ENCODE peak calls at places on chromosomes 11 and 22, in six cellular contexts. One of them, this sample, is unnamed.

GRCh38 chr22:36362077-36362476 is 25.7 kb downstream of the MYH9 start:
- DNase-seq in brain microvascular endothelial cell: no peak
- DNase-seq in prostate gland: no peak
- DNase-seq in sigmoid colon: no peak
- DNase-seq in CD4-positive, alpha-beta memory T cell: no peak
- DNase-seq in pancreas: no peak
- DNase-seq in this sample: no peak

GRCh38 chr22:48141301-48141700 is 1378.9 kb downstream of the TBC1D22A start:
- DNase-seq in brain microvascular endothelial cell: no peak
- DNase-seq in prostate gland: no peak
- DNase-seq in sigmoid colon: no peak
- DNase-seq in CD4-positive, alpha-beta memory T cell: no peak
- DNase-seq in pancreas: no peak
- DNase-seq in this sample: no peak

GRCh38 chr11:66472054-66472453 is 5.3 kb downstream of the PELI3 start:
- DNase-seq in brain microvascular endothelial cell: no peak
- DNase-seq in prostate gland: no peak
- DNase-seq in sigmoid colon: no peak
- DNase-seq in CD4-positive, alpha-beta memory T cell: no peak
- DNase-seq in pancreas: no peak
- DNase-seq in this sample: no peak

GRCh38 chr11:134252539-134253188 is 488 bp downstream of the THYN1 start:
- DNase-seq in brain microvascular endothelial cell: peak
- DNase-seq in prostate gland: no peak
- DNase-seq in sigmoid colon: no peak
- DNase-seq in CD4-positive, alpha-beta memory T cell: peak
- DNase-seq in pancreas: no peak
- DNase-seq in this sample: no peak

GRCh38 chr22:42330953-42331525 is 60.6 kb upstream of the TCF20 start:
- DNase-seq in brain microvascular endothelial cell: no peak
- DNase-seq in prostate gland: no peak
- DNase-seq in sigmoid colon: no peak
- DNase-seq in CD4-positive, alpha-beta memory T cell: no peak
- DNase-seq in pancreas: no peak
- DNase-seq in this sample: no peak

GRCh38 chr11:34454308-34455032 is 15.7 kb downstream of the CAT start:
- DNase-seq in brain microvascular endothelial cell: no peak
- DNase-seq in prostate gland: no peak
- DNase-seq in sigmoid colon: no peak
- DNase-seq in CD4-positive, alpha-beta memory T cell: no peak
- DNase-seq in pancreas: no peak
- DNase-seq in this sample: no peak

GRCh38 chr11:111460752-111461305 is 51.4 kb downstream of the BTG4 start:
- DNase-seq in brain microvascular endothelial cell: no peak
- DNase-seq in prostate gland: no peak
- DNase-seq in sigmoid colon: no peak
- DNase-seq in CD4-positive, alpha-beta memory T cell: no peak
- DNase-seq in pancreas: no peak
- DNase-seq in this sample: no peak

GRCh38 chr11:65298131-65298535 is 16.5 kb upstream of the CDC42EP2 start:
- DNase-seq in brain microvascular endothelial cell: peak
- DNase-seq in prostate gland: no peak
- DNase-seq in sigmoid colon: peak
- DNase-seq in CD4-positive, alpha-beta memory T cell: no peak
- DNase-seq in pancreas: no peak
- DNase-seq in this sample: no peak

GRCh38 chr11:20011294-20011951 is 148.9 kb downstream of the DBX1 start:
- DNase-seq in brain microvascular endothelial cell: no peak
- DNase-seq in prostate gland: no peak
- DNase-seq in sigmoid colon: no peak
- DNase-seq in CD4-positive, alpha-beta memory T cell: no peak
- DNase-seq in pancreas: no peak
- DNase-seq in this sample: no peak

GRCh38 chr11:87295237-87295636 is 257.5 kb downstream of the TMEM135 start:
- DNase-seq in brain microvascular endothelial cell: no peak
- DNase-seq in prostate gland: no peak
- DNase-seq in sigmoid colon: no peak
- DNase-seq in CD4-positive, alpha-beta memory T cell: no peak
- DNase-seq in pancreas: no peak
- DNase-seq in this sample: no peak

GRCh38 chr11:6400431-6401345 is 10.4 kb downstream of the SMPD1 start:
- DNase-seq in brain microvascular endothelial cell: no peak
- DNase-seq in prostate gland: no peak
- DNase-seq in sigmoid colon: no peak
- DNase-seq in CD4-positive, alpha-beta memory T cell: no peak
- DNase-seq in pancreas: no peak
- DNase-seq in this sample: no peak

GRCh38 chr22:19962246-19962908 is 20.8 kb upstream of the TXNRD2 start:
- DNase-seq in brain microvascular endothelial cell: peak
- DNase-seq in prostate gland: peak
- DNase-seq in sigmoid colon: peak
- DNase-seq in CD4-positive, alpha-beta memory T cell: no peak
- DNase-seq in pancreas: peak
- DNase-seq in this sample: no peak

GRCh38 chr11:3723014-3723708 is 52.0 kb upstream of the CHRNA10 start:
- DNase-seq in brain microvascular endothelial cell: peak
- DNase-seq in prostate gland: no peak
- DNase-seq in sigmoid colon: no peak
- DNase-seq in CD4-positive, alpha-beta memory T cell: no peak
- DNase-seq in pancreas: no peak
- DNase-seq in this sample: no peak

GRCh38 chr11:118233377-118233776 is 8.6 kb upstream of the JAML start:
- DNase-seq in brain microvascular endothelial cell: no peak
- DNase-seq in prostate gland: no peak
- DNase-seq in sigmoid colon: no peak
- DNase-seq in CD4-positive, alpha-beta memory T cell: no peak
- DNase-seq in pancreas: no peak
- DNase-seq in this sample: no peak

GRCh38 chr22:40024201-40025061 is 29.7 kb downstream of the FAM83F start:
- DNase-seq in brain microvascular endothelial cell: peak
- DNase-seq in prostate gland: peak
- DNase-seq in sigmoid colon: peak
- DNase-seq in CD4-positive, alpha-beta memory T cell: no peak
- DNase-seq in pancreas: peak
- DNase-seq in this sample: no peak

GRCh38 chr22:23256986-23257888 is 76.9 kb downstream of the BCR start:
- DNase-seq in brain microvascular endothelial cell: no peak
- DNase-seq in prostate gland: no peak
- DNase-seq in sigmoid colon: peak
- DNase-seq in CD4-positive, alpha-beta memory T cell: no peak
- DNase-seq in pancreas: no peak
- DNase-seq in this sample: no peak

GRCh38 chr22:29300807-29301601 is 5.4 kb upstream of the GAS2L1 start:
- DNase-seq in brain microvascular endothelial cell: no peak
- DNase-seq in prostate gland: no peak
- DNase-seq in sigmoid colon: no peak
- DNase-seq in CD4-positive, alpha-beta memory T cell: no peak
- DNase-seq in pancreas: no peak
- DNase-seq in this sample: no peak

GRCh38 chr11:111091341-111091740 is 154.2 kb upstream of the POU2AF2 start:
- DNase-seq in brain microvascular endothelial cell: no peak
- DNase-seq in prostate gland: no peak
- DNase-seq in sigmoid colon: no peak
- DNase-seq in CD4-positive, alpha-beta memory T cell: no peak
- DNase-seq in pancreas: no peak
- DNase-seq in this sample: no peak

GRCh38 chr22:31344369-31345330 is 1.5 kb downstream of the PATZ1 start:
- DNase-seq in brain microvascular endothelial cell: peak
- DNase-seq in prostate gland: peak
- DNase-seq in sigmoid colon: peak
- DNase-seq in CD4-positive, alpha-beta memory T cell: peak
- DNase-seq in pancreas: peak
- DNase-seq in this sample: no peak

GRCh38 chr22:45548441-45548840 is 45.8 kb downstream of the FBLN1 start:
- DNase-seq in brain microvascular endothelial cell: no peak
- DNase-seq in prostate gland: no peak
- DNase-seq in sigmoid colon: no peak
- DNase-seq in CD4-positive, alpha-beta memory T cell: no peak
- DNase-seq in pancreas: no peak
- DNase-seq in this sample: no peak
- H3K27ac ChIP-seq in brain microvascular endothelial cell: no peak
- H3K27ac ChIP-seq in prostate gland: peak
- H3K27ac ChIP-seq in sigmoid colon: peak
- H3K27ac ChIP-seq in CD4-positive, alpha-beta memory T cell: no peak
- H3K27ac ChIP-seq in pancreas: no peak
- H3K27ac ChIP-seq in this sample: peak

GRCh38 chr22:26589367-26589844 is 526 bp downstream of the TPST2 start:
- DNase-seq in brain microvascular endothelial cell: no peak
- DNase-seq in prostate gland: no peak
- DNase-seq in sigmoid colon: no peak
- DNase-seq in CD4-positive, alpha-beta memory T cell: peak
- DNase-seq in pancreas: peak
- DNase-seq in this sample: no peak

GRCh38 chr22:26589845-26590524 is at the start of gene TPST2:
- DNase-seq in brain microvascular endothelial cell: peak
- DNase-seq in prostate gland: peak
- DNase-seq in sigmoid colon: peak
- DNase-seq in CD4-positive, alpha-beta memory T cell: peak
- DNase-seq in pancreas: peak
- DNase-seq in this sample: no peak

GRCh38 chr22:26592368-26593015 is 2.6 kb upstream of the TPST2 start:
- DNase-seq in brain microvascular endothelial cell: no peak
- DNase-seq in prostate gland: no peak
- DNase-seq in sigmoid colon: no peak
- DNase-seq in CD4-positive, alpha-beta memory T cell: peak
- DNase-seq in pancreas: no peak
- DNase-seq in this sample: no peak

GRCh38 chr22:26588749-26589366 is 1.1 kb downstream of the TPST2 start:
- DNase-seq in brain microvascular endothelial cell: no peak
- DNase-seq in prostate gland: no peak
- DNase-seq in sigmoid colon: no peak
- DNase-seq in CD4-positive, alpha-beta memory T cell: no peak
- DNase-seq in pancreas: no peak
- DNase-seq in this sample: no peak

DNA sequence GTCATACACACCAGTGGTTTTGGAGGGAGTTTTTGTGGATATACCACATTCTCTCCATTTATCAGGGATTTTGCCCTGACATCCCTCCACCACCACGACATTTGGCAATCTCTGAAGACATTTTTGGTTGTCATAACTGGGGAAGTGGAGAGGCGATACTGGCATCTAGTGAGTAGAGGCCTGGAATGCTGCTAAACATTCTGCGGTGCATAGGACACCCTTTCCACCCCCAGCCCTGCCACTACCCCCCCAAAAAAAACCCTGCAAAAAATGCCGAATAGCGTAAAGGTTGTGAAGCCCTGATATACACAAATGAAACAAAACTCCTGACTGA is 560 bp upstream of the TPST2 start:
- DNase-seq in brain microvascular endothelial cell: no peak
- DNase-seq in prostate gland: no peak
- DNase-seq in sigmoid colon: no peak
- DNase-seq in CD4-positive, alpha-beta memory T cell: no peak
- DNase-seq in pancreas: no peak
- DNase-seq in this sample: no peak
- H3K4me3 ChIP-seq in brain microvascular endothelial cell: peak
- H3K4me3 ChIP-seq in prostate gland: peak
- H3K4me3 ChIP-seq in sigmoid colon: peak
- H3K4me3 ChIP-seq in CD4-positive, alpha-beta memory T cell: peak
- H3K4me3 ChIP-seq in pancreas: peak
- H3K4me3 ChIP-seq in this sample: peak

GRCh38 chr11:83852012-83852411 is 565.8 kb upstream of the CCDC90B start:
- DNase-seq in brain microvascular endothelial cell: no peak
- DNase-seq in prostate gland: no peak
- DNase-seq in sigmoid colon: no peak
- DNase-seq in CD4-positive, alpha-beta memory T cell: no peak
- DNase-seq in pancreas: no peak
- DNase-seq in this sample: no peak
- H3K27ac ChIP-seq in brain microvascular endothelial cell: no peak
- H3K27ac ChIP-seq in prostate gland: no peak
- H3K27ac ChIP-seq in sigmoid colon: no peak
- H3K27ac ChIP-seq in CD4-positive, alpha-beta memory T cell: no peak
- H3K27ac ChIP-seq in pancreas: no peak
- H3K27ac ChIP-seq in this sample: no peak

DNA sequence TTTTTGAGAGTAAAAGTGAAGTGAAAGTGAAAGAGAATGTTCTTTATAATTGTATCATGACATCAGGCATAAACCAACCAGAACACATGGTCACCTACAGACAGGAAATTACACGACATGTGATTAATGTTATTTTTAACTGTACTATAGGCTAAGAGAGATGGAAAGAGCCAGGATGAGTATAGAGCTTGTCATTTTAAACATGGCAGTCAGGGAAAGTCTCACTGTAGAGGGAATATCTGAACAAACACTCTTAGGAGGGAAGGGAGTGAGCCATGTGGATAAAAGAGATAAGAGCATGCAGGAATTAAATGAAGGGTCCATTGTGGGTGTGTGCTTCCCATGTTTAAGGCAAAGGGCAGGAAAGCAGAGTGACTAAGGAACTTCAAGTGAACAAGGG is 599.1 kb upstream of the FAT3 start:
- DNase-seq in brain microvascular endothelial cell: peak
- DNase-seq in prostate gland: no peak
- DNase-seq in sigmoid colon: no peak
- DNase-seq in CD4-positive, alpha-beta memory T cell: no peak
- DNase-seq in pancreas: no peak
- DNase-seq in this sample: no peak
- H3K4me3 ChIP-seq in brain microvascular endothelial cell: no peak
- H3K4me3 ChIP-seq in prostate gland: no peak
- H3K4me3 ChIP-seq in sigmoid colon: no peak
- H3K4me3 ChIP-seq in CD4-positive, alpha-beta memory T cell: no peak
- H3K4me3 ChIP-seq in pancreas: no peak
- H3K4me3 ChIP-seq in this sample: no peak

DNA sequence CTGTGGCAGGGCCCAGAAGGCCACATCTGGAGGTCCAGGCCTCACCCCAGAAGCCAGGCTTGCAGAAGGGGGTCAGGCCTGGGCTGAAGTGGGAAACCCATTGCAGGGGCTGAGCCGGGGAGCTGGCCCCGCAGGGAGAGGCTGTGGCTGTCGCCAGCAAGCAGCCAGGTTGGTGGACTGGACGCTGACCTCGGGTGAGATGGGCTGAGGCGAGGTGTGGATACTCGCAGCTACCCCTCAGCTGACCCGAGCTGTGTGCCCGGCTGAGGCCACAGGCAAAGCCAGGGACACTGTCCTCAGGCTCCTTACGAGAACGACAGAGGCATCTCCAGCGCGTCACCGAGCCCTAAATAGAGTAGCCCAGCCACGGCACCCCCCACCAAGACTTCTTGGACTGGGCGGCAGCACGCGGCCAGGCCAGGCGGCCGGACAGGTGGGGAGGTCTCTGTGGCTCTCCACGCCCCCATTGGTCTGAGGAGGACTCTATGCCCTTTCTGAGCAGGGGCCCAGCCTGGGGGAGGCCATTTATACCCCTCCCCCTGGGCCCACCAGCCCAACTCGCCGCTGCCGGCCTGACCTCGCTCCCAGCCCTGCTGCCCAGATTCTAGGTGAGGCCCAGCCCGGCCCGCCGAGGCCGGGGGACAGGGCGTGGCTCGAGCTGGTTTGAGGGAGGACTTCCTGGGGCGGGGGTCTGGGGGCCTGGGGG is at the start of gene TNNI2:
- DNase-seq in brain microvascular endothelial cell: no peak
- DNase-seq in prostate gland: no peak
- DNase-seq in sigmoid colon: no peak
- DNase-seq in CD4-positive, alpha-beta memory T cell: peak
- DNase-seq in pancreas: peak
- DNase-seq in this sample: no peak
- H3K27ac ChIP-seq in brain microvascular endothelial cell: no peak
- H3K27ac ChIP-seq in prostate gland: no peak
- H3K27ac ChIP-seq in sigmoid colon: no peak
- H3K27ac ChIP-seq in CD4-positive, alpha-beta memory T cell: no peak
- H3K27ac ChIP-seq in pancreas: no peak
- H3K27ac ChIP-seq in this sample: peak